ENCODE peak calls at places on chromosome 14, in nine cellular contexts. One of them, this sample, is unnamed.
A peak's percentile ranks its signal among the peaks of the same experiment; 100 is the strongest.

GRCh38 chr14:21543426-21544350 is 17.5 kb upstream of the SALL2 start:
- DNase-seq in GM10248: no peak
- DNase-seq in GM23338: peak; percentile 84
- DNase-seq in AG04449: no peak
- DNase-seq in stomach: no peak
- DNase-seq in astrocyte of the spinal cord: no peak
- DNase-seq in cardiac fibroblast: no peak
- DNase-seq in kidney: no peak
- DNase-seq in kidney epithelial cell: no peak
- DNase-seq in this sample: no peak

GRCh38 chr14:61147369-61147897 is 133.7 kb downstream of the TMEM30B start:
- DNase-seq in GM10248: no peak
- DNase-seq in GM23338: no peak
- DNase-seq in AG04449: peak; percentile 41
- DNase-seq in stomach: no peak
- DNase-seq in astrocyte of the spinal cord: peak; percentile 79
- DNase-seq in cardiac fibroblast: peak; percentile 63
- DNase-seq in kidney: no peak
- DNase-seq in kidney epithelial cell: no peak
- DNase-seq in this sample: no peak

GRCh38 chr14:99300190-99300589 is 28.2 kb upstream of the BCL11B start:
- DNase-seq in GM10248: no peak
- DNase-seq in GM23338: peak; percentile 30
- DNase-seq in AG04449: no peak
- DNase-seq in stomach: no peak
- DNase-seq in astrocyte of the spinal cord: no peak
- DNase-seq in cardiac fibroblast: no peak
- DNase-seq in kidney: no peak
- DNase-seq in kidney epithelial cell: no peak
- DNase-seq in this sample: no peak

GRCh38 chr14:68140111-68140741 is 320.6 kb downstream of the RAD51B start:
- DNase-seq in GM10248: no peak
- DNase-seq in GM23338: peak; percentile 49
- DNase-seq in AG04449: peak; percentile 94
- DNase-seq in stomach: peak; percentile 38
- DNase-seq in astrocyte of the spinal cord: peak; percentile 97
- DNase-seq in cardiac fibroblast: peak; percentile 93
- DNase-seq in kidney: no peak
- DNase-seq in kidney epithelial cell: peak; percentile 98
- DNase-seq in this sample: peak; percentile 99

GRCh38 chr14:104773505-104774452 is 20.8 kb downstream of the SIVA1 start:
- DNase-seq in GM10248: no peak
- DNase-seq in GM23338: peak; percentile 40
- DNase-seq in AG04449: no peak
- DNase-seq in stomach: no peak
- DNase-seq in astrocyte of the spinal cord: no peak
- DNase-seq in cardiac fibroblast: no peak
- DNase-seq in kidney: no peak
- DNase-seq in kidney epithelial cell: no peak
- DNase-seq in this sample: no peak

GRCh38 chr14:89267656-89268055 is 149.4 kb downstream of the FOXN3 start:
- DNase-seq in GM10248: no peak
- DNase-seq in GM23338: no peak
- DNase-seq in AG04449: no peak
- DNase-seq in stomach: no peak
- DNase-seq in astrocyte of the spinal cord: no peak
- DNase-seq in cardiac fibroblast: no peak
- DNase-seq in kidney: no peak
- DNase-seq in kidney epithelial cell: no peak
- DNase-seq in this sample: no peak

GRCh38 chr14:103057372-103058208 is at the start of gene CDC42BPB:
- DNase-seq in GM10248: peak; percentile 84
- DNase-seq in GM23338: peak; percentile 92
- DNase-seq in AG04449: peak; percentile 24
- DNase-seq in stomach: peak; percentile 92
- DNase-seq in astrocyte of the spinal cord: peak; percentile 89
- DNase-seq in cardiac fibroblast: peak; percentile 96
- DNase-seq in kidney: peak; percentile 96
- DNase-seq in kidney epithelial cell: no peak
- DNase-seq in this sample: peak; percentile 82

GRCh38 chr14:52348796-52349195 is 34.7 kb downstream of the PTGER2 start:
- DNase-seq in GM10248: no peak
- DNase-seq in GM23338: no peak
- DNase-seq in AG04449: peak; percentile 38
- DNase-seq in stomach: no peak
- DNase-seq in astrocyte of the spinal cord: peak; percentile 64
- DNase-seq in cardiac fibroblast: peak; percentile 72
- DNase-seq in kidney: no peak
- DNase-seq in kidney epithelial cell: no peak
- DNase-seq in this sample: peak; percentile 37

GRCh38 chr14:50064993-50065392 is 51.4 kb downstream of the VCPKMT start:
- DNase-seq in GM10248: peak; percentile 79
- DNase-seq in GM23338: no peak
- DNase-seq in AG04449: no peak
- DNase-seq in stomach: peak; percentile 45
- DNase-seq in astrocyte of the spinal cord: peak; percentile 21
- DNase-seq in cardiac fibroblast: no peak
- DNase-seq in kidney: no peak
- DNase-seq in kidney epithelial cell: no peak
- DNase-seq in this sample: no peak

GRCh38 chr14:74362361-74362915 is 14.2 kb downstream of the VRTN start:
- DNase-seq in GM10248: peak; percentile 83
- DNase-seq in GM23338: peak; percentile 97
- DNase-seq in AG04449: peak; percentile 12
- DNase-seq in stomach: peak; percentile 79
- DNase-seq in astrocyte of the spinal cord: peak; percentile 48
- DNase-seq in cardiac fibroblast: peak; percentile 82
- DNase-seq in kidney: peak; percentile 90
- DNase-seq in kidney epithelial cell: peak; percentile 38
- DNase-seq in this sample: peak; percentile 60

GRCh38 chr14:100065161-100065871 is at the start of gene EVL:
- DNase-seq in GM10248: peak; percentile 68
- DNase-seq in GM23338: no peak
- DNase-seq in AG04449: no peak
- DNase-seq in stomach: peak; percentile 52
- DNase-seq in astrocyte of the spinal cord: no peak
- DNase-seq in cardiac fibroblast: no peak
- DNase-seq in kidney: peak; percentile 79
- DNase-seq in kidney epithelial cell: no peak
- DNase-seq in this sample: no peak

DNA sequence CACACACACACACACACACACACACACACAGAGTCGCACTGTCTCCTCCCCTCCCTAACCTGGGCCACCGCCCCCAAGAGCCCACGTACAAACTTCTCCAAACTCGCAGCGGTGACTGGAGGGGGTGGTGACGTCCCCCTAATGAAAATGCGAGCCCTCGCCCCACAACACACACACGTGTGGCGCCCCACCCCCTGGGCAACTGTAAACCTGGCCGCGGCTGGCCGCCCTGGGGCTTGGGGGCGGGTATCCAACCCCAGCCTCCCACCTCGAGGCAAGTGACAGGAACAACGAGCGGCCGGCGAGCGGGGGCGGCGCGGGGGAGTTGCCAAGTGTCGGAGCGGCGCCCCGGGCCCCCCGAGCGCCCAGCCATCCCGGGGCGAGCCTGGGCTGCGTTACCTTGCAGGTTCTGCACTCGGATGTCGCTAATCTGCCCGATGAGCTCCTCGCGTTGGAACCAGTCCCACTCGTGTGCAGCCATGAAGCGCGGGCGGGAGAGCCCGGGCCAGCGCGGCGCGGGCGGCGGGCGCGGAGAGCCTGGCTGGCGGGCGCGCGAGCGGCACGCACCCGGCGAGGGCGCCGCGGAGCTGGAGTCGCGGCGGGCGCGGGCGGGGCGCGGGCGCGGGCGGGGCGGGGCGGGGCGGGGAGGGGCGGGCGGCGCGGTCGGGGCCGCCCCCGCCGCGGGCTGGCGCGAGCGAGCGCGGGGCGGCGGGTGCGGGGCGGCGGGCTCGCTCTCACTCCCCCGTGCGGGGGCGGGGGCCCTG is at the start of gene CLMN:
- DNase-seq in GM10248: peak; percentile 77
- DNase-seq in GM23338: peak; percentile 73
- DNase-seq in AG04449: no peak
- DNase-seq in stomach: peak; percentile 53
- DNase-seq in astrocyte of the spinal cord: no peak
- DNase-seq in cardiac fibroblast: peak; percentile 25
- DNase-seq in kidney: peak; percentile 91
- DNase-seq in kidney epithelial cell: no peak
- DNase-seq in this sample: no peak
- TF ChIP-seq CTCF in GM10248: peak; percentile 1
- TF ChIP-seq CTCF in GM23338: no peak
- TF ChIP-seq CTCF in AG04449: no peak
- TF ChIP-seq CTCF in stomach: no peak
- TF ChIP-seq CTCF in astrocyte of the spinal cord: no peak
- TF ChIP-seq CTCF in cardiac fibroblast: no peak
- TF ChIP-seq CTCF in kidney: no peak
- TF ChIP-seq CTCF in kidney epithelial cell: no peak
- TF ChIP-seq CTCF in this sample: no peak

GRCh38 chr14:45135181-45135580 is 549 bp upstream of the FANCM start:
- DNase-seq in GM10248: no peak
- DNase-seq in GM23338: no peak
- DNase-seq in AG04449: no peak
- DNase-seq in stomach: no peak
- DNase-seq in astrocyte of the spinal cord: peak; percentile 67
- DNase-seq in cardiac fibroblast: peak; percentile 55
- DNase-seq in kidney: no peak
- DNase-seq in kidney epithelial cell: no peak
- DNase-seq in this sample: peak; percentile 36

GRCh38 chr14:45134051-45134958 is at the start of gene FKBP3:
- DNase-seq in GM10248: peak; percentile 98
- DNase-seq in GM23338: peak; percentile 100
- DNase-seq in AG04449: peak; percentile 90
- DNase-seq in stomach: peak; percentile 97
- DNase-seq in astrocyte of the spinal cord: peak; percentile 99
- DNase-seq in cardiac fibroblast: peak; percentile 99
- DNase-seq in kidney: peak; percentile 98
- DNase-seq in kidney epithelial cell: peak; percentile 98
- DNase-seq in this sample: peak; percentile 99

GRCh38 chr14:45140661-45141187 is 5.0 kb downstream of the FANCM start:
- DNase-seq in GM10248: no peak
- DNase-seq in GM23338: peak; percentile 13
- DNase-seq in AG04449: no peak
- DNase-seq in stomach: no peak
- DNase-seq in astrocyte of the spinal cord: no peak
- DNase-seq in cardiac fibroblast: no peak
- DNase-seq in kidney: no peak
- DNase-seq in kidney epithelial cell: no peak
- DNase-seq in this sample: no peak

GRCh38 chr14:45133683-45134050 is 614 bp downstream of the FKBP3 start:
- DNase-seq in GM10248: no peak
- DNase-seq in GM23338: no peak
- DNase-seq in AG04449: no peak
- DNase-seq in stomach: no peak
- DNase-seq in astrocyte of the spinal cord: no peak
- DNase-seq in cardiac fibroblast: no peak
- DNase-seq in kidney: no peak
- DNase-seq in kidney epithelial cell: no peak
- DNase-seq in this sample: no peak

DNA sequence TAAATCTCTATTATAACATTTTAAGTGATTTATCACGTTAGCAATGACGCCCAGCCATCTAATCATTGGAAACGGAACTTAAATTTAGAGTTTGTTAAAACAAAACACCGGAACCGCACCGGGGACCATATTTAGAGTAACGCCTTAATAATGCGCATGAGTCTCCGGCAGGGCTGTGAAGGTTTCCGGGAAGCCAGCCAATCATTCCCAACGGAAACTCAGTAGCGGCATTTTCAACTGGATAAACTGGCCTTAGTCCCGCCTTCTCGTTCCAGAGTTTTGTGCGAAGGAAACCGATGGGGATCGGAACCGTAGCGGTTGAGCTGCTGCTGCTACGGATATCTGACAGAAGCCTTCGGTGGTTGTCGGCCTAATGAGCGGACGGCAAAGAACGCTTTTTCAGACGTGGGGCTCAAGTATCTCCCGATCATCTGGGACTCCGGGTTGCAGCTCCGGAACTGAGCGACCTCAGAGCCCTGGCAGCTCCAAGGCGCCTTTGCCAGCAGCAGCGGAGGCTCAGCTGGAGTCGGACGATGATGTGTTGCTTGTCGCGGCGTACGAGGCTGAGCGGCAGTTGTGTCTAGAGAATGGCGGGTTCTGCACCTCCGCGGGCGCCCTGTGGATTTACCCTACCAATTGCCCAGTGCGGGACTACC is at the start of gene FANCM:
- DNase-seq in GM10248: peak; percentile 86
- DNase-seq in GM23338: peak; percentile 99
- DNase-seq in AG04449: peak; percentile 89
- DNase-seq in stomach: peak; percentile 96
- DNase-seq in astrocyte of the spinal cord: peak; percentile 98
- DNase-seq in cardiac fibroblast: peak; percentile 99
- DNase-seq in kidney: peak; percentile 92
- DNase-seq in kidney epithelial cell: peak; percentile 83
- DNase-seq in this sample: peak; percentile 97
- TF ChIP-seq CTCF in GM10248: no peak
- TF ChIP-seq CTCF in GM23338: no peak
- TF ChIP-seq CTCF in AG04449: no peak
- TF ChIP-seq CTCF in stomach: no peak
- TF ChIP-seq CTCF in astrocyte of the spinal cord: no peak
- TF ChIP-seq CTCF in cardiac fibroblast: no peak
- TF ChIP-seq CTCF in kidney: no peak
- TF ChIP-seq CTCF in kidney epithelial cell: no peak
- TF ChIP-seq CTCF in this sample: no peak

GRCh38 chr14:76514599-76514998 is 138.7 kb downstream of the ESRRB start:
- DNase-seq in GM10248: peak; percentile 43
- DNase-seq in GM23338: no peak
- DNase-seq in AG04449: no peak
- DNase-seq in stomach: no peak
- DNase-seq in astrocyte of the spinal cord: no peak
- DNase-seq in cardiac fibroblast: peak; percentile 5
- DNase-seq in kidney: no peak
- DNase-seq in kidney epithelial cell: no peak
- DNase-seq in this sample: peak; percentile 3
- TF ChIP-seq CTCF in GM10248: peak; percentile 30
- TF ChIP-seq CTCF in GM23338: peak; percentile 17
- TF ChIP-seq CTCF in AG04449: no peak
- TF ChIP-seq CTCF in stomach: no peak
- TF ChIP-seq CTCF in astrocyte of the spinal cord: no peak
- TF ChIP-seq CTCF in cardiac fibroblast: no peak
- TF ChIP-seq CTCF in kidney: no peak
- TF ChIP-seq CTCF in kidney epithelial cell: no peak
- TF ChIP-seq CTCF in this sample: peak; percentile 66

DNA sequence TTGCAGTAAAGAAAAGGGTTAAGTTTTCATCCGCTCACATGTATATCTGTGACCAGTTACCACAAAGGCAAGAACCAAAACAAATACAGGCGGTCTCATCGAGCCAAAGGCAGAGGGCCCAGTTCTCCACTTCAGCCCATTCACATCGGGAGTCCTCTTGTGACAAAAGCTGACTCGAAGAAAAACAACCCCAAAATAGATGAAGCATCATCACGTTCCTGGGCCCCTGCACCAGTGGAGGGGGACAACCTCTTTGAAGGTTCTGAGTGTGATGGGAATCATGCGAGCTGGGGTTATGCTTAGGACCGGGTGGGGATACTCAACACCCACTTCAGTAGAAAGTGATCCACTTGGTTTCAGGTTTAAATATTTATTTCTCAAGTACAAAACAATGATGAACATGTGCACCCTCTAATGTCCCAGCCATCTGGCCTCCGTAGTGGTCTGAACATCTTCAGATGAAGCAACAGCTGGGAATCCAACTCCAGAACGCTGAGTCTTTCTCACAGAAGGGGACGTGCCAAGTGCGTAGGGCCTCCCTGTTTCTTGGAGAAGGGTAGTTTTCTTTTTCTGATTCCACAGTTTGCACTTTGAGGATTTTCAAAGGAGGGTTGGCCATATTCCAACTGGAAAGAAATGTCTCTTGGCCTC is 8.4 kb downstream of the GSC start:
- DNase-seq in GM10248: no peak
- DNase-seq in GM23338: no peak
- DNase-seq in AG04449: no peak
- DNase-seq in stomach: no peak
- DNase-seq in astrocyte of the spinal cord: no peak
- DNase-seq in cardiac fibroblast: no peak
- DNase-seq in kidney: no peak
- DNase-seq in kidney epithelial cell: no peak
- DNase-seq in this sample: no peak
- TF ChIP-seq CTCF in GM10248: no peak
- TF ChIP-seq CTCF in GM23338: no peak
- TF ChIP-seq CTCF in AG04449: no peak
- TF ChIP-seq CTCF in stomach: no peak
- TF ChIP-seq CTCF in astrocyte of the spinal cord: no peak
- TF ChIP-seq CTCF in cardiac fibroblast: no peak
- TF ChIP-seq CTCF in kidney: no peak
- TF ChIP-seq CTCF in kidney epithelial cell: no peak
- TF ChIP-seq CTCF in this sample: no peak